ENCODE peak calls at places on chromosomes 16 and 17, in seven cellular contexts. I is neuronal stem cell, D is mammary epithelial cell, G is hepatocyte, Z is mesenchymal stem cell, N is H9, W is IMR-90. Q is an unnamed sample.

GRCh38 chr17:68682913-68683312 is 81.7 kb upstream of the FAM20A start:
- DNase-seq in W (no peak), I (no peak), D (no peak), N (no peak), Z (no peak), G (no peak), Q (no peak)

GRCh38 chr16:67749436-67750078 is 30.4 kb upstream of the GFOD2 start:
- DNase-seq in N (no peak), D (no peak), G (no peak), I (no peak), Z (no peak), W (no peak), Q (no peak)

GRCh38 chr16:907361-907760 is 63.4 kb downstream of the LMF1 start:
- DNase-seq in W (no peak), G (no peak), I (no peak), Z (no peak), N (no peak), D (no peak), Q (no peak)

GRCh38 chr16:66651474-66651765 is 45.1 kb downstream of the CMTM4 start:
- DNase-seq in G (no peak), Z (no peak), I (no peak), W (no peak), N (no peak), D (no peak), Q (no peak)

GRCh38 chr17:980406-981291 is 1.1 kb upstream of the NXN start:
- DNase-seq in W (peak; percentile 82), I (peak; percentile 79), Z (peak; percentile 91), D (peak; percentile 73), G (peak; percentile 94), N (peak; percentile 89), Q (peak; percentile 89)

GRCh38 chr17:673200-673681 is 41.4 kb downstream of the VPS53 start:
- DNase-seq in I (peak; percentile 87), Z (peak; percentile 35), D (no peak), G (peak; percentile 15), N (peak; percentile 72), W (peak; percentile 78), Q (no peak)

GRCh38 chr16:90046122-90046970 is 27.1 kb upstream of the DBNDD1 start:
- DNase-seq in Z (no peak), W (no peak), N (peak; percentile 96), G (no peak), D (no peak), I (no peak), Q (no peak)

GRCh38 chr17:63491413-63491812 is 14.6 kb downstream of the ACE start:
- DNase-seq in I (no peak), Z (no peak), N (no peak), D (no peak), G (no peak), W (no peak), Q (no peak)

GRCh38 chr17:17526369-17526768 is 30.2 kb upstream of the RASD1 start:
- DNase-seq in I (no peak), W (no peak), N (no peak), Z (no peak), G (no peak), D (no peak), Q (no peak)

GRCh38 chr16:27795992-27796614 is 246.2 kb downstream of the KATNIP start:
- DNase-seq in Z (peak; percentile 37), I (peak; percentile 66), D (peak; percentile 19), G (peak; percentile 79), N (peak; percentile 74), W (peak; percentile 31), Q (peak; percentile 43)

GRCh38 chr17:30812218-30813177 is 12.0 kb downstream of the CRLF3 start:
- DNase-seq in W (peak; percentile 37), G (no peak), D (peak; percentile 88), N (no peak), I (no peak), Z (no peak), Q (peak; percentile 52)

GRCh38 chr17:76266244-76266938 is 1.2 kb downstream of the UBALD2 start:
- DNase-seq in Z (peak; percentile 58), I (no peak), D (no peak), N (no peak), G (peak; percentile 57), W (peak; percentile 30), Q (no peak)

GRCh38 chr17:40350410-40351184 is 13.9 kb downstream of the GJD3 start:
- DNase-seq in W (no peak), N (no peak), G (peak; percentile 66), Z (peak; percentile 77), I (peak; percentile 94), D (no peak), Q (no peak)

GRCh38 chr16:56880176-56880575 is 15.2 kb downstream of the SLC12A3 start:
- DNase-seq in N (no peak), Z (no peak), I (no peak), G (no peak), D (no peak), W (no peak), Q (no peak)

GRCh38 chr16:85530370-85530739 is 82.8 kb upstream of the GSE1 start:
- DNase-seq in W (no peak), Z (no peak), G (no peak), N (no peak), I (no peak), D (no peak), Q (no peak)

DNA sequence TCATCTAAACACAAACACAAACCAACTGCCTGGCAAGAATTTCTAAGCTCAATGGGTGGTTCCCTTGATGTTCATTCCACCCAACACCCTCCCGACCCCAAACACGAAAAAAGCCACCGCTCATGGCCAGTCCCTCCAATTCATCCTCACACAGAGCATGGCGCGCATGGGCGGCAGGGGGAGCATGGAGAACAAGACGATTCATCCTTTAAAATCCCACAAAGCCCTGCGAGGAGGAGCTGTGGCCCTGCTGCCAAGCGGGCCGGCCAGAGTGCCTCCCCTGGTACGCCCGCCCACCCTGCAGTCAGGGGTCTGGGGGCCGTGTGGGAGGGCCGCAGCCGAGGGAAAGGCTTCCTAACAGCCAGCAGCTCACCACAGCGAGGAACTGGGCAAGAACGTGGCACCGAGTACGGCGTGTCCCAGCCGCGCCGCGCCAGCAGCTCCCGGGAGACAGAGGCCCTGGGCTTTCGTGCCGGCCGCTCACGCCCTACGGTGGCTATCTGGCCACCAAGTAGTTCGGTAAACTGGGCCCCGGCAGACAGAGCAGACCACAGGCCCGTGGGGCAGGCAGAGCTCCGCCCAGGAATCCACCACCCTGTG is 60.9 kb downstream of the KLHDC4 start:
- DNase-seq in G (no peak), D (no peak), N (no peak), I (no peak), Z (no peak), W (no peak), Q (no peak)
- H2AFZ ChIP-seq in G (no peak overlapping the region), D (no peak overlapping the region), N (no peak overlapping the region), I (no peak overlapping the region), Z (no peak overlapping the region), W (no peak overlapping the region), Q (no peak overlapping the region)

DNA sequence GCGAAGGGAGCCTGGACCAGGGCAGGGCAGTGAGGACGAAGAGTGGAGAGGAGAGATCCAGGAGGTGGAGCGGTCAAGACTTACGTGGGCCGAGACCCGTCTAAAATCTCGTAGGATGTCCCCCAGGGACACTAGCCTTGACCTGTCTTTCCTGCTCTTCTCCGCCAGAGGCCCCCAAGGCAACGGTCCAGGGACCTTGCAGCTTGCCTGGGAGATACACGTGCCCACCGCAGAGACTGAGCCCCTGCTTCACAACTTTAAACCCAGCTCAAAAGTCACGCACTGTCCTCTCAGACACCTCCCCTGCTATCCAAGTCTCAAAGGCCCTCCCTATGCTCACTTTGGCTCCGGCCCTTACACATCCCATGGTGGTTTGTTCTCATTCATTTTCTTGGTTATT is 9.4 kb downstream of the TIGD7 start:
- DNase-seq in D (no peak), G (no peak), Z (no peak), W (no peak), N (no peak), I (no peak), Q (no peak)
- H3K9me3 ChIP-seq in D (peaks cover 47% of the 10 kb centered on the region), G (peaks cover 40% of the 10 kb centered on the region), Z (peaks cover 86% of the 10 kb centered on the region), W (peaks cover 59% of the 10 kb centered on the region), N (peaks cover 13% of the 10 kb centered on the region), I (peaks cover 45% of the 10 kb centered on the region), Q (no peaks in the 10 kb centered on the region)

GRCh38 chr17:13671341-13671740 is 69.6 kb upstream of the HS3ST3A1 start:
- DNase-seq in W (no peak), N (no peak), Z (no peak), G (no peak), D (no peak), I (no peak), Q (peak; percentile 44)
- H2AFZ ChIP-seq in W (no peak overlapping the region), N (no peak overlapping the region), Z (no peak overlapping the region), G (no peak overlapping the region), D (no peak overlapping the region), I (peak overlapping the region; percentile 58), Q (peak overlapping the region; percentile 77)

GRCh38 chr17:36755586-36755985 is 154.2 kb downstream of the MRM1 start:
- DNase-seq in W (no peak), Z (no peak), I (no peak), N (peak; percentile 87), D (peak; percentile 18), G (peak; percentile 22), Q (peak; percentile 46)

GRCh38 chr17:36756695-36757094 is 155.3 kb downstream of the MRM1 start:
- DNase-seq in Z (no peak), N (no peak), D (no peak), W (no peak), G (no peak), I (no peak), Q (no peak)

GRCh38 chr17:36760425-36760824 is 159.0 kb downstream of the MRM1 start:
- DNase-seq in D (no peak), Z (no peak), I (no peak), G (no peak), N (no peak), W (no peak), Q (no peak)

DNA sequence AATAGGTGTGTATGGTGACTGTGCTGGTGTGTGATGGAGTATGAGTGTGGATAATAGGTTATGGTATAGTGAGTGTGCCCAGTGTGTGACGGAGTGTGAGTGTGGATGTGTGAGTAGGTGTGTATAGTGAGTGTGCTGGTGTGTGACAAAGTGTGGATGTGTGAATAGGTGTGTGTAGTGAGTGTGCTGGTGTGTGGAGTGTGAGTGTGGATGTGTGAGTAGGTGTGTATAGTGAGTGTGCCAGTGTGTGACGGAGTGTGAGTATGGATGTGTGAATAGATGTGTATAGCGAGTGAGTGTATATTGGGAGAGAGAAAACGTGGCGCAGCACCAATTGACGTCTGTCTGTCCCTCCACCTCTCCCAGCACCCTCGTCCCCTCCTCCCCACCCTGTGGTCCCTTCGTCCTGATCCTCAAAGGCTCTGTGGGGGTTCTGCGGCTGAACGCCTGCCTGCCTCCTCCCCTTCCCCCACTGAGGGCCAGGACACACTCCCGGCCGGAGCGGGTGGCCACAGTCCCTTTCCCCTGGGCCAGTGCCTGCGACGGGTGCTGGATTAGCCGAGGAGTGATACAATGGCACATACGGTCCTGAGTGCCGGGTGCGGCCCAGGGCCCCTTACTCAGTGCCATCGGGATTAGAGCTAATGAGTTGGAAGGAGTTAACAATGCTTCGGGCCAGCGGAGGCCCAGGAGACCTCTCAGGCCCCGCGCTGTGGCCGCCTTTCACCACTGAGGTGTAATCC is 160.0 kb downstream of the MRM1 start:
- DNase-seq in W (no peak), N (peak; percentile 53), D (no peak), I (peak; percentile 58), Z (no peak), G (no peak), Q (no peak)
- H3K9me3 ChIP-seq in W (no peaks in the 10 kb centered on the region), N (no peaks in the 10 kb centered on the region), D (no peaks in the 10 kb centered on the region), I (peaks cover 2% of the 10 kb centered on the region), Z (no peaks in the 10 kb centered on the region), G (no peaks in the 10 kb centered on the region), Q (no peaks in the 10 kb centered on the region)